ENCODE peak calls at places on chromosomes 3 and 15, in four cellular contexts. M, D, B and Z are unnamed samples.

GRCh38 chr3:161295325-161295724 is 74.2 kb downstream of the NMD3 start:
- DNase-seq in M (no peak), D (no peak), B (no peak), Z (no peak)

GRCh38 chr3:141828487-141829284 is 47.8 kb upstream of the ATP1B3 start:
- DNase-seq in M (no peak), D (no peak), B (no peak), Z (peak)

GRCh38 chr3:102460579-102460978 is 25.8 kb downstream of the ZPLD1 start:
- DNase-seq in M (no peak), D (no peak), B (no peak), Z (peak)

GRCh38 chr3:16441306-16441898 is 72.1 kb downstream of the RFTN1 start:
- DNase-seq in M (peak), D (no peak), B (no peak), Z (peak)

GRCh38 chr3:47404955-47405790 is 24.4 kb downstream of the PTPN23 start:
- DNase-seq in M (peak), D (no peak), B (no peak), Z (no peak)

GRCh38 chr3:10474439-10474723 is 31.0 kb downstream of the ATP2B2 start:
- DNase-seq in M (no peak), D (no peak), B (no peak), Z (no peak)

GRCh38 chr3:166829896-166830295 is 550.2 kb downstream of the ZBBX start:
- DNase-seq in M (no peak), D (peak), B (no peak), Z (no peak)

GRCh38 chr15:81265256-81265943 is 58.5 kb downstream of the STARD5 start:
- DNase-seq in M (no peak), D (no peak), B (no peak), Z (no peak)

GRCh38 chr3:13647314-13648059 is 98.6 kb downstream of the FBLN2 start:
- DNase-seq in M (no peak), D (no peak), B (peak), Z (peak)

GRCh38 chr3:119955972-119956371 is 138.3 kb downstream of the GSK3B start:
- DNase-seq in M (no peak), D (no peak), B (no peak), Z (no peak)

GRCh38 chr3:111861396-111861795 is 2.3 kb downstream of the PHLDB2 start:
- DNase-seq in M (no peak), D (no peak), B (no peak), Z (no peak)

GRCh38 chr15:90200534-90201139 is 493 bp upstream of the SEMA4B start:
- DNase-seq in M (no peak), D (no peak), B (no peak), Z (no peak)

GRCh38 chr3:43733459-43734384 is 43.0 kb downstream of the ABHD5 start:
- DNase-seq in M (no peak), D (no peak), B (no peak), Z (peak)

GRCh38 chr3:81592101-81592500 is 169.3 kb downstream of the GBE1 start:
- DNase-seq in M (no peak), D (no peak), B (no peak), Z (peak)

GRCh38 chr3:71002298-71002697 is 581.2 kb downstream of the FOXP1 start:
- DNase-seq in M (no peak), D (no peak), B (no peak), Z (no peak)

GRCh38 chr3:138124188-138124587 is 8.0 kb downstream of the A4GNT start:
- DNase-seq in M (no peak), D (no peak), B (no peak), Z (no peak)

GRCh38 chr3:186286114-186286513 is 75.9 kb downstream of the DGKG start:
- DNase-seq in M (no peak), D (no peak), B (no peak), Z (peak)

GRCh38 chr3:169659858-169660614 is 3.5 kb downstream of the MECOM start:
- DNase-seq in M (peak), D (no peak), B (no peak), Z (no peak)

GRCh38 chr15:77410701-77411613 is 8.9 kb downstream of the PEAK1 start:
- DNase-seq in M (no peak), D (no peak), B (no peak), Z (no peak)

GRCh38 chr3:56468184-56469106 is at the start of gene ERC2:
- DNase-seq in M (peak), D (peak), B (peak), Z (no peak)

GRCh38 chr15:52649686-52650085 is 29.5 kb downstream of the ATOSA start:
- DNase-seq in M (no peak), D (no peak), B (no peak), Z (no peak)

DNA sequence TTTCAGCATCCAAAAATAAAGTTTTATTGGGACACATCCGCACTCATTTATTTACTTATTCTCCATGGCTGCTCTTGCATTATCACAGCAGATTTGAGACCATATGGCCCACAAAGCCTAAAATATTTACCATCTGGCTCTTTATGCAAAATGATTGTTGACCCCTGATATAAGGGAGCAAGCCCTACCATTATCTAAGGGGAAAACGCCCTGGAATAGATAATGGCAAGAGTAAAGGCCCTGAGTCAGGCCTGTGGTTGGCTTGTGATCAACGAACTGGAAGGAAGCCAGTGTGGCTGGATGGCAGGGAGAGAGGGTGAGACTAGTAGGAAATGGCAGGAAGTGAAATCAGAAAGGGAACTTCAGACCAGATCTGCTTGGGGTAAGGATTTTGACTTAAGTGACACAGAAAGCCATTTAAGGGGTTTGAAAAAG is 24.6 kb upstream of the DMXL2 start:
- DNase-seq in M (peak), D (no peak), B (peak), Z (peak)
- TF ChIP-seq USF2 in M (no peak), D (no peak), B (no peak), Z (no peak)

GRCh38 chr3:99332726-99333125 is 305.7 kb upstream of the COL8A1 start:
- DNase-seq in M (no peak), D (no peak), B (no peak), Z (peak)
- TF ChIP-seq USF2 in M (no peak), D (no peak), B (no peak), Z (no peak)

GRCh38 chr3:69082805-69083204 is 1.9 kb upstream of the ARL6IP5 start:
- DNase-seq in M (no peak), D (no peak), B (no peak), Z (peak)
- TF ChIP-seq USF2 in M (no peak), D (no peak), B (no peak), Z (no peak)

GRCh38 chr15:28885289-28885629 is 515 bp upstream of the APBA2 start:
- DNase-seq in M (no peak), D (no peak), B (no peak), Z (no peak)

GRCh38 chr15:28884151-28884940 is 1.4 kb upstream of the APBA2 start:
- DNase-seq in M (no peak), D (no peak), B (no peak), Z (no peak)

GRCh38 chr15:28886431-28887343 is 913 bp downstream of the APBA2 start:
- DNase-seq in M (peak), D (no peak), B (no peak), Z (no peak)

GRCh38 chr15:28887344-28888174 is 1.8 kb downstream of the APBA2 start:
- DNase-seq in M (peak), D (no peak), B (no peak), Z (no peak)

DNA sequence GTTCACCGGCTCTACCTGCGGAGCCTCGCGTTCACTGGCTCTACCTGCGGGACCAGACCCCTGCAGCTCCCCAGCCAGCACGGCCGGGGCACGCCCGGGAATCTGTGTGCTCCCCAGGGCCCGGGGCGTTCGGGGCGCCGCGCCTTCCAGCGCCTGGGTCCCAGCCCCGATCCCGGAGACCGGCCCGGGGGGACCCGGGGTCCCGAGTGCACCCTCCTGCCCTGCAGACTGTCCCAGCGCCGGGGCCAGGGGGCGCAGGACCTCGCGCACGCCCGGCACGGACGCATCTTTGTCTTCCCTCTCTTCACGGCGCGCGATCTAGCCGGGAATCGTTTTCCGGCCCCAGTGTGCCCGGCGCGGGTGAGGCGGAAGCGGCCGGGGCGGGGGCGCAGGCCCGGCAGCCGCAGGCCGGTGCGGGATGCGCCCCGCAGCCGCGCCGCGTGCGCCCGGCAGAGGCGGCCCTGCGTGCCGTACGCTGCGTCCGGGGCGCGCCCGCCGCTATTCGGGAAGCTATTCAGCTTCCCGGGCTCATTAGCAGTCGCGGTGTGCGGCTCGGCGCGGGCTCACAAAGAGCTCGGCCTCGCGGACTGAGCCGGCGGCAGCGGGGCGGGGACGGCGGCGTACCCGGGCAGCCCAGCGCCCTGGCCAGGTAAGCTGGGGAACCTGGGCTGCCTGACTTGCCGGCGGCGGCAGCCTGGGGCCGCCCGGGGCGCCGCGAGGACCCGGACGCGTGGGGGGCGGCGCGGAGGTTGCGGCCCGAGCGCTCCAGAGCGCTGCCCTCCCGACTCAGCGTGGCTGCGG is at the start of gene APBA2:
- DNase-seq in M (peak), D (peak), B (peak), Z (peak)
- TF ChIP-seq USF2 in M (no peak), D (no peak), B (no peak), Z (no peak)

DNA sequence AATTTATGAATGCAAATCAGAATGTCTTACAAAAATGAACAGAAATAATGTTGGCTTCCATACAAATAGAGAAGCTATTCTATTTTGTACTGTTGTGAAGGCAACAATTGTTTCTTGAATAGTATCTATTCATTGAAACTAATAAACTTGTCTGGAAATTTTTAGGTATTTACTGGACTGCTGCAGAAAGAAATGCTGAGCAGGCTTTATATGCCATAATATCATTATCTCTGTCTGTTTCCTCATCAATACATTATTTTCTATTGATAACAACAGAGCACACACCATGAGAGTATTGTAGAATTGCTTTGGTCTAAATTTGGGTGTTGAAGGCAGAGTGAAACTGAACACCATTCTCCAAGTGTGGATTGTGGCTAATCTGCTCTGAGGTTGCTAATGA is 216.5 kb upstream of the CGNL1 start:
- DNase-seq in M (no peak), D (no peak), B (no peak), Z (no peak)
- TF ChIP-seq USF2 in M (no peak), D (no peak), B (no peak), Z (no peak)

GRCh38 chr15:99440551-99441426 is 125.0 kb upstream of the MEF2A start:
- DNase-seq in M (peak), D (no peak), B (no peak), Z (no peak)
- TF ChIP-seq USF2 in M (no peak), D (no peak), B (no peak), Z (no peak)

GRCh38 chr15:65405793-65406192 is 17.0 kb downstream of the IGDCC4 start:
- DNase-seq in M (no peak), D (no peak), B (no peak), Z (no peak)

GRCh38 chr15:65400760-65401606 is 21.8 kb downstream of the IGDCC4 start:
- DNase-seq in M (peak), D (peak), B (peak), Z (peak)

GRCh38 chr15:65401607-65402240 is 21.0 kb downstream of the IGDCC4 start:
- DNase-seq in M (no peak), D (no peak), B (no peak), Z (no peak)

GRCh38 chr15:65404196-65404872 is 18.4 kb downstream of the IGDCC4 start:
- DNase-seq in M (no peak), D (no peak), B (no peak), Z (no peak)

DNA sequence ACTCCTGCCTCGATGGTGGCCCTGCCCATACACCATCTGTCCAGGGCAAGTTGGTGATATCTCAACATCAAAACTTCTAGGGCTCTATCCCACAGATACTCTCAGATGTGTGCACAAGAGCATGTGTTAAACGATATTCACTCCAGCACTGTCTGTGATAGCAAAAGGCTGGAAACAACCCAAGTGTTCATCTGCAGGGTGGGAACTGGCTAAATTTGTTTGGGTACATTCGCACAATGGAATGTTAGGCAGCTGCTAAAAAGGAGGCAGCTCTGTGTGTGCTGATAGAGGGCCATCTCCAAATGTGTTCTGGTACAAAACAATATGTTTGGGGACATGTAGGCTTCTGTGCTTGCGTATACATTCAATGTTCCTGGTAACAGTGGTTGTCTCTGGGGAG is 19.8 kb downstream of the IGDCC4 start:
- DNase-seq in M (no peak), D (no peak), B (no peak), Z (no peak)
- TF ChIP-seq USF2 in M (no peak), D (no peak), B (no peak), Z (no peak)

GRCh38 chr3:19641408-19641807 is 292.6 kb downstream of the EFHB start:
- DNase-seq in M (no peak), D (no peak), B (no peak), Z (no peak)
- TF ChIP-seq USF2 in M (no peak), D (no peak), B (no peak), Z (no peak)